ENCODE peak calls at places on chromosome 18, in four cellular contexts. One of them, this sample, is unnamed. For H3K4me1, the result is how much of the 10 kb centered on the place peaks cover.

GRCh38 chr18:78151234-78151633 is 828.4 kb upstream of the SALL3 start:
- DNase-seq in fibroblast of lung: no peak
- DNase-seq in stomach: no peak
- DNase-seq in endodermal cell: no peak
- DNase-seq in this sample: peak

GRCh38 chr18:58257461-58257860 is 213.4 kb downstream of the NEDD4L start:
- DNase-seq in endodermal cell: no peak
- DNase-seq in stomach: no peak
- DNase-seq in fibroblast of lung: peak
- DNase-seq in this sample: no peak

GRCh38 chr18:10979411-10979810 is 170.0 kb downstream of the PIEZO2 start:
- DNase-seq in fibroblast of lung: no peak
- DNase-seq in endodermal cell: no peak
- DNase-seq in stomach: no peak
- DNase-seq in this sample: no peak

GRCh38 chr18:44185981-44186380 is 494.7 kb upstream of the SETBP1 start:
- DNase-seq in fibroblast of lung: no peak
- DNase-seq in endodermal cell: no peak
- DNase-seq in stomach: no peak
- DNase-seq in this sample: no peak

GRCh38 chr18:63336366-63337099 is 17.0 kb upstream of the BCL2 start:
- DNase-seq in stomach: no peak
- DNase-seq in fibroblast of lung: peak
- DNase-seq in endodermal cell: no peak
- DNase-seq in this sample: no peak

GRCh38 chr18:52009958-52010357 is 330.0 kb upstream of the DCC start:
- DNase-seq in stomach: no peak
- DNase-seq in endodermal cell: no peak
- DNase-seq in fibroblast of lung: no peak
- DNase-seq in this sample: no peak

GRCh38 chr18:72541871-72542690 is 2.1 kb downstream of the CBLN2 start:
- DNase-seq in endodermal cell: peak
- DNase-seq in stomach: no peak
- DNase-seq in fibroblast of lung: no peak
- DNase-seq in this sample: no peak

GRCh38 chr18:58615150-58616132 is 13.4 kb downstream of the ALPK2 start:
- DNase-seq in stomach: peak
- DNase-seq in fibroblast of lung: no peak
- DNase-seq in endodermal cell: no peak
- DNase-seq in this sample: no peak

GRCh38 chr18:21820035-21820810 is 79.6 kb downstream of the MIB1 start:
- DNase-seq in stomach: no peak
- DNase-seq in fibroblast of lung: peak
- DNase-seq in endodermal cell: no peak
- DNase-seq in this sample: no peak

GRCh38 chr18:47689386-47689785 is 241.1 kb downstream of the SMAD2 start:
- DNase-seq in stomach: no peak
- DNase-seq in endodermal cell: peak
- DNase-seq in fibroblast of lung: no peak
- DNase-seq in this sample: no peak

GRCh38 chr18:52907942-52908341 is 567.9 kb downstream of the DCC start:
- DNase-seq in endodermal cell: no peak
- DNase-seq in stomach: no peak
- DNase-seq in fibroblast of lung: no peak
- DNase-seq in this sample: no peak

GRCh38 chr18:24016643-24017042 is 2.1 kb downstream of the TTC39C start:
- DNase-seq in stomach: no peak
- DNase-seq in endodermal cell: no peak
- DNase-seq in fibroblast of lung: no peak
- DNase-seq in this sample: no peak

GRCh38 chr18:24400587-24400986 is 3.0 kb upstream of the OSBPL1A start:
- DNase-seq in endodermal cell: no peak
- DNase-seq in stomach: no peak
- DNase-seq in fibroblast of lung: no peak
- DNase-seq in this sample: no peak

GRCh38 chr18:34223893-34224422 is 755 bp downstream of the NOL4 start:
- DNase-seq in stomach: no peak
- DNase-seq in fibroblast of lung: no peak
- DNase-seq in endodermal cell: peak
- DNase-seq in this sample: no peak

GRCh38 chr18:48785091-48785614 is 165.6 kb downstream of the SMAD7 start:
- DNase-seq in stomach: no peak
- DNase-seq in fibroblast of lung: no peak
- DNase-seq in endodermal cell: no peak
- DNase-seq in this sample: no peak
- H3K4me1 ChIP-seq in stomach: half or more
- H3K4me1 ChIP-seq in fibroblast of lung: under half
- H3K4me1 ChIP-seq in endodermal cell: under half
- H3K4me1 ChIP-seq in this sample: half or more

DNA sequence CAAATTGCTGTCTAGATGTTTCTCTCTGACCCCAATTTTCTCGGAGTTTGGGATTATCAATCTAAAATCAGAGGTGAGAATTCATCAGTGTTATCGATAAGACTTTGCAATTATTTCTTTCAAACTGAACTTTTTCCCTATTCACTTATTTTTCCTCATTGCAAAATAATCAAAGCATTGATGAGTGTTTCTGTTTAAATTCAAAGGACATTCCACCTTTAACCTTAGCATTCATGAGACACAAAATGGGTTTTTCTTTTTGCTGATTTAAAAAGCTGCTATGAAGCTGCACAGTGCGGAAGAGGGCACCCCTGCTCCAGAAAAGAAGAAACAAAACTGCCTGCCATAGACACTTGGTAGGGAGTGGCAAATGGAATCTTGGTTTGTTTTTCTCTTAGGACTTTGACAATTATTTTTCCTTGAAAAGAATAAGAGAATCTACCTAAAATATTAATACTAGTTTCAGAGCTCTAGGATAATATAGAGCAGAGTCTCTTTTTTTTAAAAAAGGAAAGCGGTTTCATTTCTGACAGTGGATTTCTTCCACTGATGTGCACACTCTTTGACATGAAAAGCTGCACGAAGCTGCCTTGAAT is 203.4 kb downstream of the TGIF1 start:
- DNase-seq in endodermal cell: peak
- DNase-seq in fibroblast of lung: peak
- DNase-seq in stomach: no peak
- DNase-seq in this sample: no peak
- H3K4me1 ChIP-seq in endodermal cell: under half
- H3K4me1 ChIP-seq in fibroblast of lung: under half
- H3K4me1 ChIP-seq in stomach: under half
- H3K4me1 ChIP-seq in this sample: under half

DNA sequence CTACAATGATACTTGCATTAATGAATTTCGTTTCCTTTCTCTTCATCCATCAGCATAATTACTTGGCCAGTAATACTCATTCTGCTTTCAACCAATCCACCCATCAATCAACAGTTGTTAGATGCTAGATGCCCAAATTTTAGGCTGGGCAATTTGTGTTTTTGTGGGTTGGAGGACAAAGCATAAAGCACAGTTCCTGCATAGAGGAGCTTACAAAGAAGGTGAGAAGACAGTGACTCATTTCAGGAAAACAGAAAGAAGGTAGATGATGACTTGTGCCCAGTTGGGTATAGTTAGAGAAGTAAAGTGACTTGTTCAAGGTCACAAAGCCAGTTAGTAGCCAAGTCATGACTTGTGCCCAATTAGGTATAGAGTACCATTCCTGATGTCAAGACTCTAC is 1186.8 kb upstream of the CELF4 start:
- DNase-seq in stomach: no peak
- DNase-seq in endodermal cell: no peak
- DNase-seq in fibroblast of lung: no peak
- DNase-seq in this sample: no peak
- H3K4me1 ChIP-seq in stomach: under half
- H3K4me1 ChIP-seq in endodermal cell: under half
- H3K4me1 ChIP-seq in fibroblast of lung: under half
- H3K4me1 ChIP-seq in this sample: under half

GRCh38 chr18:12861637-12862036 is 22.4 kb downstream of the PTPN2 start:
- DNase-seq in fibroblast of lung: no peak
- DNase-seq in stomach: no peak
- DNase-seq in endodermal cell: no peak
- DNase-seq in this sample: no peak

GRCh38 chr18:12862874-12863482 is 21.1 kb downstream of the PTPN2 start:
- DNase-seq in endodermal cell: peak
- DNase-seq in stomach: no peak
- DNase-seq in fibroblast of lung: no peak
- DNase-seq in this sample: no peak

GRCh38 chr18:12863687-12864086 is 20.4 kb downstream of the PTPN2 start:
- DNase-seq in endodermal cell: no peak
- DNase-seq in stomach: no peak
- DNase-seq in fibroblast of lung: peak
- DNase-seq in this sample: no peak

GRCh38 chr18:12860530-12860929 is 23.5 kb downstream of the PTPN2 start:
- DNase-seq in stomach: no peak
- DNase-seq in fibroblast of lung: no peak
- DNase-seq in endodermal cell: no peak
- DNase-seq in this sample: no peak

GRCh38 chr18:12862467-12862866 is 21.6 kb downstream of the PTPN2 start:
- DNase-seq in fibroblast of lung: no peak
- DNase-seq in stomach: peak
- DNase-seq in endodermal cell: peak
- DNase-seq in this sample: no peak
- H3K4me1 ChIP-seq in fibroblast of lung: under half
- H3K4me1 ChIP-seq in stomach: under half
- H3K4me1 ChIP-seq in endodermal cell: under half
- H3K4me1 ChIP-seq in this sample: under half

DNA sequence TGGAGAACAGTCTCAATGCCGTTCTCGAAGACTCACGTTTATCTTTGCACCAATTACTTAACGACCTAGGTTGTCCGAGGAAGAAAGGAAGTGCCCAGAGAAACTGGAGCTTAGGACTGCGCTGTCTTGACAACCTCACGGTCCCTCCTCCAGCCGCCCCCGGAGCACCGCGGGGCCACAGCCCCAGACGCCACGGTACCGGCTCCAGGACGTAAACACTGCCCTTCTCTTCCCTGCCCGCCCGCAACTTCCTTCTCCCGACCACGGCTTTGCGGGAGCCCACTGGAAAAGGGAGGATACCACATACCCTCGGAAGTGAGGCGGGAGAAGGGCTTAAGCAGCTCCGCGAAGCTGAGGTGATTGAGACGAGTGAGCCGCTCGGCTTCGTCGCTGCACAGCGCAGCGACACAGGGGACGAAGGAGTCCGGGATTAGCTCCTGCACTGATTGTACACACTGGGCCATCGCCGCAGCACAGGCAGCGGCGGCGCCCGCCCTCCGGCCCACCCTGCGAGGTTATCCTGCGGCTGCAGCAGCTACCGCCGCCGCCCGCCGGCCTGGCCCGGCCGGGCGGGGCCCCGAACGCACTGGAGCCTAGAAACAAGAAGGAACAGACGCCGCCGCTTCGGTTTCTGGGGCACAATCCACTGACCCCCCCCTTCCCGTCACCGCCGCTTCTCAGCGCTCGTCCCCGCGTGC is 478 bp downstream of the TRAPPC8 start:
- DNase-seq in endodermal cell: no peak
- DNase-seq in fibroblast of lung: peak
- DNase-seq in stomach: no peak
- DNase-seq in this sample: no peak
- H3K4me1 ChIP-seq in endodermal cell: under half
- H3K4me1 ChIP-seq in fibroblast of lung: under half
- H3K4me1 ChIP-seq in stomach: under half
- H3K4me1 ChIP-seq in this sample: under half

This sample was measured in esophagus muscularis mucosa.